ENCODE peak calls at places on chromosomes 16 and 17, in eight cellular contexts. U, I, Z, B, D, C, V and G are unnamed samples.

GRCh38 chr16:84741351-84741791 is 41.6 kb downstream of the USP10 start:
- DNase-seq in U (no peak), I (no peak), Z (peak; percentile 19), B (no peak), D (no peak), C (no peak), V (peak; percentile 56), G (no peak)

GRCh38 chr16:81889896-81890634 is 111.0 kb downstream of the PLCG2 start:
- DNase-seq in U (peak; percentile 59), I (peak; percentile 71), Z (peak; percentile 86), B (peak; percentile 92), D (peak; percentile 82), C (peak; percentile 74), V (peak; percentile 31), G (no peak)

GRCh38 chr17:83192161-83192788 is 112.9 kb downstream of the METRNL start:
- DNase-seq in U (no peak), I (no peak), Z (no peak), B (no peak), D (peak; percentile 51), C (no peak), V (no peak), G (no peak)

GRCh38 chr17:27807567-27808470 is 7.5 kb upstream of the NOS2 start:
- DNase-seq in U (no peak), I (peak; percentile 93), Z (peak; percentile 20), B (peak; percentile 52), D (peak; percentile 86), C (no peak), V (no peak), G (no peak)

GRCh38 chr17:40566027-40566426 is 755 bp upstream of the CCR7 start:
- DNase-seq in U (no peak), I (peak; percentile 57), Z (no peak), B (no peak), D (no peak), C (no peak), V (no peak), G (no peak)

GRCh38 chr16:81647527-81647926 is 131.6 kb upstream of the PLCG2 start:
- DNase-seq in U (no peak), I (no peak), Z (no peak), B (peak; percentile 82), D (no peak), C (peak; percentile 80), V (no peak), G (no peak)

GRCh38 chr17:15884731-15885130 is 60.2 kb upstream of the ADORA2B start:
- DNase-seq in U (no peak), I (no peak), Z (no peak), B (no peak), D (no peak), C (no peak), V (no peak), G (no peak)

GRCh38 chr17:72120878-72121163 is at the start of gene SOX9:
- DNase-seq in U (peak; percentile 91), I (peak; percentile 94), Z (peak; percentile 94), B (peak; percentile 99), D (peak; percentile 88), C (peak; percentile 100), V (no peak), G (no peak)

GRCh38 chr16:11679250-11679649 is 11.0 kb downstream of the SNN start:
- DNase-seq in U (no peak), I (no peak), Z (no peak), B (peak; percentile 37), D (peak; percentile 39), C (no peak), V (no peak), G (no peak)

GRCh38 chr16:71311553-71312158 is 22.5 kb upstream of the CMTR2 start:
- DNase-seq in U (no peak), I (peak; percentile 21), Z (peak; percentile 32), B (peak; percentile 84), D (peak; percentile 56), C (peak; percentile 13), V (no peak), G (no peak)

GRCh38 chr16:75340715-75341500 is 89.5 kb upstream of the BCAR1 start:
- DNase-seq in U (no peak), I (no peak), Z (peak; percentile 16), B (no peak), D (no peak), C (no peak), V (no peak), G (no peak)

GRCh38 chr17:8176998-8177731 is 985 bp upstream of the TMEM107 start:
- DNase-seq in U (no peak), I (no peak), Z (no peak), B (peak; percentile 61), D (no peak), C (no peak), V (no peak), G (no peak)

GRCh38 chr16:88963583-88963982 is 13.4 kb downstream of the CBFA2T3 start:
- DNase-seq in U (no peak), I (no peak), Z (no peak), B (no peak), D (no peak), C (no peak), V (no peak), G (no peak)

GRCh38 chr16:70460737-70461261 is 6.4 kb downstream of the FCSK start:
- DNase-seq in U (no peak), I (peak; percentile 45), Z (no peak), B (peak; percentile 80), D (no peak), C (no peak), V (no peak), G (no peak)

GRCh38 chr16:27781981-27782880 is 232.3 kb downstream of the KATNIP start:
- DNase-seq in U (no peak), I (no peak), Z (no peak), B (no peak), D (no peak), C (no peak), V (no peak), G (no peak)

GRCh38 chr16:59044616-59045015 is 310.5 kb upstream of the GOT2 start:
- DNase-seq in U (no peak), I (no peak), Z (no peak), B (no peak), D (no peak), C (no peak), V (no peak), G (no peak)

GRCh38 chr17:48799069-48799710 is 17.8 kb downstream of the TTLL6 start:
- DNase-seq in U (no peak), I (no peak), Z (peak; percentile 57), B (no peak), D (peak; percentile 74), C (no peak), V (no peak), G (no peak)

DNA sequence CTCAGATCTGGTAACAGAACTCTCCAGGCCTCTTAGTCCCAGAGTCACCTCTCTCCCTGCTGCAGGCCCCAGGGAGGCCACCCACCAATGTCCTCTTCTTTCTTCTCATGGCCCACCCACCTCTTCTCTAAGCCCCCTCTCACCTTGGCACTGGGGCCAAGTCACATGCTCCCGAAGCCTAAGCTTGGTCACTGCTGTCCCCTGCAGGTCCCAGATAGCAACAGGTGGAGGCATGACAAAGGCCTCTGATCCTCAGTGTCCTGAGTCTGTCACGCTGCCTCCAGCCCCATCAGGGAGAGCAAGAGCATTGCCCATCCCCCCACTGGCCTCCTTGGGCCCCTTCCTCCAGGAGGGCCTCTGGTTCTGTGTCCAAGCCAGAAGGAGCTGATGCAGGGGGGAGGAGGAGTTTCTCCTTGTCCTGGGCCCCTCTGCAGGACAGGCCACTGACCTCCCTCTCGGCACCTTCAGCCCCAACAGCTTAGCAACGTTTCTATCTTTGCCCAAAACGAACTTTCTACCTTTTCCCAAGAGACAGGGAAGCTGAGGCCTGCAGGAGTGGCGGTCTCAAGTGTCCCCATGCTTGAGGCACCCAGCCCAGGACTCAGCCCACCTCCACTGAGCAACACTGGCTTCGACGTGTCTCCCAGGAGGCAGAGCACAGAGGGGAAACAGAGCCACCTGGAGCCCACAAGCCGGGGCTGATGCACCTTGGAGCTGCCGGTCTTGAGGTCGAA is 8.6 kb downstream of the P2RX1 start:
- DNase-seq in U (no peak), I (no peak), Z (no peak), B (peak; percentile 89), D (no peak), C (no peak), V (no peak), G (no peak)
- TF ChIP-seq CTCF in U (peak; percentile 58), I (peak; percentile 28), Z (no peak), B (peak; percentile 74), D (peak; percentile 57), C (peak; percentile 52), V (peak; percentile 25), G (no peak)

DNA sequence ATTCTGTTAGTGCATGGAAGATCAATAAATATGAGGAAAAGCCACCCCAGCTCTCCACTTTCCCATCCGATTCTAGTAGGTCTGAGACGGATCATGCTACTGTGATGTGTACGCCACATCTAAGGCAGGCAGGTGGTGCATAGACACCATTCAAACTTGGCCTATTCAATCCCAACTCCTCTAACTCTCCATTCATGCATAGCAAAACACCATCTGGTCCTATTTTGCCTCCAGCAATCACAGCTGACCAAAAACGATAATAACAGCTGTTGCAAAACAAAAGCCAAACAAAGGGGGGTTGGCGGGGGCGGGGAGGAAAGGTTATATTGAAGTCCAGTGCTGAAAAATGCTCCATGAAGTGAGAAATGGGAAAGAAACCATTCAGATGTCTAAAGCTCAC is 111.4 kb downstream of the TOX3 start:
- DNase-seq in U (no peak), I (no peak), Z (no peak), B (no peak), D (no peak), C (no peak), V (no peak), G (no peak)
- TF ChIP-seq CTCF in U (no peak), I (no peak), Z (no peak), B (no peak), D (no peak), C (no peak), V (no peak), G (no peak)

DNA sequence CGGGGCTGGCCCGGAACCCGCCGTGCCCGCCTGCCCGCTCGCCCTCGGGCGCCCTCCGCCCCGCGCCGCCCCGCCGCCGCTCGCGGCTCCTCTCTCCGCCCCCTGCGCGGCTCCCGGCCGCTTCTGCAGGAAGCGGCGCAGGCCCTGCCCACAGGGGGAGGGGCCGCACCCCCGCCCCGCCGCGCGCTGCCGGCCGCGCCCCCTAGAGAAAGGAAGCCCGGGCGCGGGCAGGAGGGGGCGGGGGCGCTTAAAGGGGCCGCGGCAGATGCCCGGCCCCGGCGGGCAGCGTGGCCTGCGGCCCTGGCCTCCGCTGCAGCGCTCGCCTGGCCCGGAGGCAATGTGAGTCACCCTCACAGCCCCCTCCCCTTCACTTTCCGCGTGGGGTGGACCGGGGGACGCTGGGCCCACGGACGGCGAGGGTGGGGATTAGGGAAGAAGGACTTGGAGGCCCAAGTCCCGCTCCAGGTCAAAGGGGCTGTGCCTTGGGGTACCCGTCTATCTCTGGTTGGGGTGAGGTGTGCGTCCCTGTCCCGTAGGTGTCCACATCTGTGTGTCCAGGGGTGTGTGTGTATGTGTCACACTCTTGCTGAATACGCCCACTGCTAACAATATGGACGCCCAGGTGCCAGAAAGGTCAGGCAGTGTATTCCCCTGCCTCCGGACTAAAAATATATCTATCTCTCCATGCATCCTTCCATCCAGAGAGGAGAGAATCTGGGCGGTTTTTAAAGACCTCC is at the start of gene GIT1:
- DNase-seq in U (peak; percentile 86), I (peak; percentile 90), Z (peak; percentile 91), B (peak; percentile 95), D (peak; percentile 94), C (peak; percentile 92), V (no peak), G (peak; percentile 81)
- TF ChIP-seq CTCF in U (no peak), I (peak; percentile 0), Z (peak; percentile 11), B (no peak), D (no peak), C (no peak), V (no peak), G (no peak)

DNA sequence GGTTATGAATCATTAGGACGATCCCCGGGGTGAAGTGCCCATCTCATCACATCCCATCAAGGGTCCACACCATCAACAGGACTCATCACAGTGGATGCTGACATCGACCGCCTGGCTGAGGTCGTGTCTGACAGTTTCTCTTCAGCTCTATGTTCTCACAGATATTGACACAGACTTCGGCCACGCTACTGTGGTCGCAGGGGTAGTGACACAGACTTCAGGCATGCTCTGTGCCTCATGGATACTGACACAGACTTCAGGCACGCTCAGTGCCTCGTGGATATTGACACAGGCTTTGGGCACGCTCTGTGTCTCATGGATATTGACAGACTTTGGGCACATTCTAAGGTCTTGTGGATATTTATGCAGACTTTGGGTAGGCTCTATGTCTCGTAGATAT is 50.1 kb downstream of the KLHDC4 start:
- DNase-seq in U (no peak), I (no peak), Z (no peak), B (no peak), D (no peak), C (no peak), V (no peak), G (no peak)
- TF ChIP-seq CTCF in U (no peak), I (no peak), Z (no peak), B (no peak), D (no peak), C (no peak), V (no peak), G (no peak)